ENCODE peak calls at places on chromosomes 3 and 15, in ten cellular contexts. Y is fibroblast of the aortic adventitia, R is SK-N-SH, J is kidney epithelial cell, E is foreskin fibroblast, X is GM20000, T is GM12864, S is spleen, H is upper lobe of left lung, A is GM13977. V is an unnamed sample.

GRCh38 chr3:8505621-8506020 is 4.0 kb downstream of the LMCD1 start:
- DNase-seq in Y (no peak), R (no peak), J (no peak), E (no peak), X (no peak), T (no peak), S (no peak), H (no peak), A (no peak), V (no peak)

GRCh38 chr15:39691229-39691628 is 91.4 kb downstream of the FSIP1 start:
- DNase-seq in Y (peak), R (no peak), J (no peak), E (peak), X (no peak), T (no peak), S (no peak), H (no peak), A (no peak), V (no peak)

GRCh38 chr15:67135494-67135893 is 70.1 kb downstream of the SMAD3 start:
- DNase-seq in Y (peak), R (no peak), J (no peak), E (peak), X (no peak), T (no peak), S (no peak), H (no peak), A (no peak), V (no peak)

GRCh38 chr15:75750261-75751050 is 37.8 kb upstream of the CSPG4 start:
- DNase-seq in Y (no peak), R (no peak), J (no peak), E (no peak), X (no peak), T (no peak), S (no peak), H (no peak), A (no peak), V (no peak)

GRCh38 chr15:33278816-33279612 is 31.8 kb upstream of the RYR3 start:
- DNase-seq in Y (peak), R (no peak), J (peak), E (peak), X (no peak), T (no peak), S (no peak), H (peak), A (no peak), V (no peak)

GRCh38 chr15:85754993-85755392 is 39.7 kb downstream of the KLHL25 start:
- DNase-seq in Y (peak), R (peak), J (no peak), E (peak), X (no peak), T (no peak), S (peak), H (no peak), A (no peak), V (no peak)

GRCh38 chr15:48571510-48571909 is 74.0 kb downstream of the FBN1 start:
- DNase-seq in Y (no peak), R (no peak), J (no peak), E (no peak), X (no peak), T (no peak), S (no peak), H (no peak), A (no peak), V (no peak)

GRCh38 chr3:29758108-29759020 is 477.5 kb downstream of the RBMS3 start:
- DNase-seq in Y (peak), R (no peak), J (no peak), E (peak), X (no peak), T (no peak), S (no peak), H (no peak), A (no peak), V (no peak)

GRCh38 chr3:128784228-128784627 is 58.2 kb downstream of the RAB7A start:
- DNase-seq in Y (no peak), R (peak), J (no peak), E (no peak), X (no peak), T (no peak), S (peak), H (no peak), A (no peak), V (no peak)

GRCh38 chr3:43753743-43754142 is 63.0 kb downstream of the ABHD5 start:
- DNase-seq in Y (peak), R (no peak), J (no peak), E (peak), X (no peak), T (no peak), S (no peak), H (no peak), A (no peak), V (no peak)

GRCh38 chr3:195873971-195874370 is 34.4 kb downstream of the TNK2 start:
- DNase-seq in Y (no peak), R (no peak), J (no peak), E (peak), X (no peak), T (no peak), S (no peak), H (peak), A (no peak), V (no peak)

GRCh38 chr15:29244544-29244943 is 25.1 kb downstream of the NSMCE3 start:
- DNase-seq in Y (no peak), R (no peak), J (no peak), E (no peak), X (no peak), T (no peak), S (no peak), H (no peak), A (no peak), V (no peak)

GRCh38 chr15:84982301-84982920 is 755 bp downstream of the PDE8A start:
- DNase-seq in Y (peak), R (no peak), J (no peak), E (peak), X (peak), T (no peak), S (peak), H (no peak), A (peak), V (peak)

GRCh38 chr3:23308986-23309625 is 106.0 kb downstream of the UBE2E2 start:
- DNase-seq in Y (no peak), R (no peak), J (no peak), E (no peak), X (no peak), T (no peak), S (no peak), H (no peak), A (no peak), V (no peak)

GRCh38 chr15:100348578-100348977 is 6.8 kb upstream of the ADAMTS17 start:
- DNase-seq in Y (no peak), R (no peak), J (no peak), E (no peak), X (no peak), T (no peak), S (no peak), H (no peak), A (no peak), V (no peak)

GRCh38 chr3:192187485-192188051 is 539.8 kb downstream of the FGF12 start:
- DNase-seq in Y (no peak), R (no peak), J (no peak), E (no peak), X (no peak), T (no peak), S (no peak), H (no peak), A (no peak), V (no peak)

GRCh38 chr3:9066141-9066540 is 102.9 kb upstream of the RAD18 start:
- DNase-seq in Y (peak), R (no peak), J (no peak), E (no peak), X (no peak), T (no peak), S (no peak), H (no peak), A (no peak), V (no peak)

GRCh38 chr3:66998899-66999235 is 760 bp downstream of the KBTBD8 start:
- DNase-seq in Y (peak), R (no peak), J (no peak), E (no peak), X (no peak), T (no peak), S (no peak), H (no peak), A (no peak), V (no peak)

GRCh38 chr15:77798151-77798550 is 165.4 kb upstream of the LINGO1 start:
- DNase-seq in Y (no peak), R (no peak), J (no peak), E (no peak), X (no peak), T (no peak), S (no peak), H (no peak), A (no peak), V (no peak)

GRCh38 chr15:40787344-40787841 is 17.6 kb downstream of the C15orf62 start:
- DNase-seq in Y (peak), R (no peak), J (peak), E (peak), X (no peak), T (no peak), S (no peak), H (no peak), A (no peak), V (no peak)

GRCh38 chr3:55440406-55440708 is 46.7 kb downstream of the WNT5A start:
- DNase-seq in Y (no peak), R (no peak), J (no peak), E (no peak), X (no peak), T (no peak), S (no peak), H (no peak), A (no peak), V (no peak)

GRCh38 chr3:122973893-122974615 is 53.5 kb downstream of the SEMA5B start:
- DNase-seq in Y (no peak), R (peak), J (no peak), E (peak), X (no peak), T (no peak), S (no peak), H (no peak), A (no peak), V (no peak)

GRCh38 chr3:115498421-115498820 is 124.9 kb upstream of the GAP43 start:
- DNase-seq in Y (no peak), R (no peak), J (no peak), E (no peak), X (no peak), T (no peak), S (no peak), H (no peak), A (no peak), V (no peak)

GRCh38 chr15:66580643-66581042 is 14.8 kb upstream of the LCTL start:
- DNase-seq in Y (peak), R (no peak), J (no peak), E (peak), X (no peak), T (no peak), S (no peak), H (no peak), A (no peak), V (no peak)

GRCh38 chr15:80415331-80415730 is 11.1 kb downstream of the ARNT2 start:
- DNase-seq in Y (no peak), R (no peak), J (no peak), E (no peak), X (no peak), T (no peak), S (no peak), H (no peak), A (no peak), V (no peak)

GRCh38 chr15:80420658-80421057 is 16.5 kb downstream of the ARNT2 start:
- DNase-seq in Y (no peak), R (no peak), J (no peak), E (no peak), X (no peak), T (no peak), S (no peak), H (no peak), A (no peak), V (no peak)

GRCh38 chr15:80416702-80417101 is 12.5 kb downstream of the ARNT2 start:
- DNase-seq in Y (no peak), R (no peak), J (no peak), E (no peak), X (no peak), T (no peak), S (no peak), H (no peak), A (no peak), V (no peak)

GRCh38 chr15:80419546-80419945 is 15.4 kb downstream of the ARNT2 start:
- DNase-seq in Y (peak), R (no peak), J (no peak), E (no peak), X (no peak), T (no peak), S (no peak), H (no peak), A (no peak), V (no peak)

GRCh38 chr15:80418892-80419537 is 14.8 kb downstream of the ARNT2 start:
- DNase-seq in Y (peak), R (peak), J (no peak), E (peak), X (no peak), T (peak), S (no peak), H (no peak), A (no peak), V (no peak)
- TF ChIP-seq CTCF in Y (peak), R (peak), J (peak), E (peak), X (peak), T (peak), S (peak), H (peak), A (peak), V (no peak)

GRCh38 chr15:25803036-25803435 is 60.1 kb downstream of the ATP10A start:
- DNase-seq in Y (no peak), R (no peak), J (no peak), E (no peak), X (no peak), T (no peak), S (no peak), H (no peak), A (no peak), V (no peak)

GRCh38 chr15:25802285-25802830 is 60.8 kb downstream of the ATP10A start:
- DNase-seq in Y (no peak), R (no peak), J (no peak), E (no peak), X (no peak), T (no peak), S (no peak), H (no peak), A (no peak), V (no peak)

GRCh38 chr15:25803541-25803940 is 59.6 kb downstream of the ATP10A start:
- DNase-seq in Y (no peak), R (no peak), J (no peak), E (no peak), X (no peak), T (no peak), S (no peak), H (no peak), A (no peak), V (no peak)

GRCh38 chr15:25805006-25805405 is 58.1 kb downstream of the ATP10A start:
- DNase-seq in Y (no peak), R (no peak), J (no peak), E (no peak), X (no peak), T (no peak), S (no peak), H (peak), A (no peak), V (no peak)

GRCh38 chr15:25804451-25804850 is 58.7 kb downstream of the ATP10A start:
- DNase-seq in Y (no peak), R (no peak), J (no peak), E (no peak), X (no peak), T (no peak), S (no peak), H (no peak), A (no peak), V (no peak)
- TF ChIP-seq CTCF in Y (no peak), R (no peak), J (no peak), E (no peak), X (no peak), T (no peak), S (no peak), H (no peak), A (no peak), V (no peak)

DNA sequence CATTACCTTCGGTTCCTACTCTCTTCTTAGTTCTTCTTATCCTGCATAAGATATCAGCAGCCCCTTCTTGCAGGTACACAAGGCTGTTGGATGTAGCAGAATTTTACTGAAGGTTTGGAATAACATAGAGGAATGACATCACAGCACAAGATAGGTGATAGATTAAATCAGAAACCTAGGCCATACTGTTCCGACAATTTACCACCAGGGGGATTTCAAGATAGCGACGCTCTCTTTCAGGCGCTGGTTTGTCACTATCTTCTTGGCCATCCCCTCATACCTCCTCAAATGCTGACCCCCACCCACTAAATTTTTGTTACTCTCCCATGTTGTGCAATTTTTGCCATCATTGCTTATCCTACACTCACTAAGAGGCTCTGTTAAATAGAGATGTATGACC is 3.5 kb downstream of the SIDT1 start:
- DNase-seq in Y (no peak), R (peak), J (no peak), E (no peak), X (no peak), T (no peak), S (no peak), H (no peak), A (no peak), V (no peak)
- TF ChIP-seq CTCF in Y (no peak), R (peak), J (peak), E (no peak), X (no peak), T (no peak), S (peak), H (no peak), A (peak), V (no peak)

GRCh38 chr15:44261007-44261706 is 27.4 kb upstream of the GOLM2 start:
- DNase-seq in Y (no peak), R (no peak), J (no peak), E (no peak), X (no peak), T (no peak), S (no peak), H (no peak), A (no peak), V (no peak)

GRCh38 chr15:44264148-44264547 is 24.4 kb upstream of the GOLM2 start:
- DNase-seq in Y (no peak), R (no peak), J (no peak), E (no peak), X (no peak), T (no peak), S (no peak), H (no peak), A (no peak), V (no peak)

GRCh38 chr15:44265757-44266156 is 22.8 kb upstream of the GOLM2 start:
- DNase-seq in Y (no peak), R (no peak), J (no peak), E (no peak), X (no peak), T (no peak), S (no peak), H (no peak), A (no peak), V (no peak)
- TF ChIP-seq CTCF in Y (no peak), R (peak), J (no peak), E (no peak), X (no peak), T (no peak), S (no peak), H (no peak), A (no peak), V (no peak)